ENCODE peak calls at places on chromosomes 4 and X, in eight cellular contexts. N is progenitor cell of endocrine pancreas; G is CD4-positive, alpha-beta T cell; Q is GM20000; T is neural crest cell; F is BE2C; A is mucosa of descending colon; M is RWPE1. U is an unnamed sample.

GRCh38 chrX:113370001-113370400 is 529.4 kb upstream of the AMOT start:
- DNase-seq in N (no peak), G (no peak), Q (no peak), T (no peak), F (peak), A (no peak), M (no peak), U (no peak)

GRCh38 chr4:127856485-127857447 is 23.9 kb upstream of the PLK4 start:
- DNase-seq in N (no peak), G (no peak), Q (peak), T (no peak), F (no peak), A (no peak), M (peak), U (no peak)

GRCh38 chr4:71237626-71238025 is 101.2 kb upstream of the SLC4A4 start:
- DNase-seq in N (no peak), G (no peak), Q (no peak), T (no peak), F (no peak), A (no peak), M (no peak), U (no peak)

GRCh38 chrX:13001961-13002671 is 27.2 kb downstream of the TMSB4X start:
- DNase-seq in N (no peak), G (no peak), Q (no peak), T (no peak), F (no peak), A (no peak), M (no peak), U (no peak)

GRCh38 chr4:5973033-5973432 is 45.2 kb downstream of the C4orf50 start:
- DNase-seq in N (no peak), G (no peak), Q (no peak), T (no peak), F (no peak), A (no peak), M (no peak), U (no peak)

GRCh38 chr4:94350095-94350494 is 7.5 kb upstream of the HPGDS start:
- DNase-seq in N (no peak), G (no peak), Q (no peak), T (no peak), F (no peak), A (no peak), M (no peak), U (no peak)

GRCh38 chr4:161564230-161564834 is 599.5 kb downstream of the FSTL5 start:
- DNase-seq in N (no peak), G (no peak), Q (no peak), T (no peak), F (no peak), A (no peak), M (no peak), U (no peak)

GRCh38 chrX:78123190-78123589 is 16.3 kb downstream of the TAF9B start:
- DNase-seq in N (no peak), G (no peak), Q (no peak), T (no peak), F (no peak), A (no peak), M (no peak), U (no peak)

GRCh38 chr4:151169223-151169622 is 69.8 kb downstream of the RPS3A start:
- DNase-seq in N (no peak), G (no peak), Q (no peak), T (no peak), F (peak), A (peak), M (no peak), U (no peak)

GRCh38 chr4:187128971-187129370 is 405.3 kb upstream of the FAT1 start:
- DNase-seq in N (no peak), G (no peak), Q (no peak), T (no peak), F (no peak), A (no peak), M (peak), U (no peak)

GRCh38 chrX:123475068-123475724 is 257.7 kb downstream of the THOC2 start:
- DNase-seq in N (no peak), G (no peak), Q (no peak), T (no peak), F (no peak), A (no peak), M (no peak), U (no peak)

GRCh38 chr4:155582971-155583437 is 83.6 kb upstream of the GUCY1A1 start:
- DNase-seq in N (no peak), G (no peak), Q (no peak), T (no peak), F (no peak), A (no peak), M (peak), U (no peak)

GRCh38 chr4:116332508-116332907 is 752.9 kb downstream of the TRAM1L1 start:
- DNase-seq in N (no peak), G (no peak), Q (no peak), T (no peak), F (no peak), A (no peak), M (no peak), U (no peak)

GRCh38 chr4:158129649-158130048 is 43.2 kb downstream of the GASK1B start:
- DNase-seq in N (no peak), G (no peak), Q (no peak), T (no peak), F (no peak), A (no peak), M (no peak), U (no peak)

GRCh38 chrX:150966235-150966634 is 16.9 kb upstream of the HMGB3 start:
- DNase-seq in N (no peak), G (no peak), Q (no peak), T (peak), F (no peak), A (no peak), M (no peak), U (peak)

GRCh38 chr4:125322363-125322730 is 7.6 kb downstream of the FAT4 start:
- DNase-seq in N (no peak), G (no peak), Q (no peak), T (no peak), F (no peak), A (no peak), M (no peak), U (no peak)

GRCh38 chr4:6749340-6750171 is 33.0 kb upstream of the KIAA0232 start:
- DNase-seq in N (no peak), G (no peak), Q (no peak), T (no peak), F (no peak), A (peak), M (peak), U (no peak)

GRCh38 chrX:46929439-46930018 is 17.3 kb downstream of the JADE3 start:
- DNase-seq in N (no peak), G (no peak), Q (no peak), T (no peak), F (no peak), A (no peak), M (peak), U (no peak)

DNA sequence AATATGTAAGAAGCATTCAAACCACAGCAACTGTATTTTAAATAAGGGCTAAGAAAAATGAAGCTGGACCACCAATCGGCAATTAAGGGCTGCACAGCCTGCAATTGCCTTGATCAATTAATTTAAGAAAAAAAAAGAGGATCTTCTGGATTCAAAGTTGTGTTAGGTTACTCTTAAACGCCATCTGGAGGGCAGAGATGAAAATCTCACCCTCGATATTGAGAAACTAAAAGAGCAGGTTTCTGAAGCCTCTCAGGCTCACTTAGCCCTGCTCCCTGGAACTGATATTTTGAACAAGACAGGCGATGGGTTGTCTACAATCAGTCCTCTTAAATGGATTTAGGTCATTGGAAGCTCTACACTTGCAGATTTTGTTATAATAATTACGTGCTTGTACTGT is 579.4 kb downstream of the GRXCR1 start:
- DNase-seq in N (no peak), G (no peak), Q (no peak), T (no peak), F (no peak), A (no peak), M (no peak), U (no peak)
- TF ChIP-seq CTCF in N (no peak), G (no peak), Q (no peak), T (no peak), F (peak), A (no peak), M (peak), U (no peak)

GRCh38 chrX:110002300-110003166 is at the start of gene TMEM164:
- DNase-seq in N (peak), G (peak), Q (peak), T (peak), F (peak), A (peak), M (peak), U (peak)
- TF ChIP-seq CTCF in N (peak), G (no peak), Q (no peak), T (peak), F (no peak), A (no peak), M (no peak), U (no peak)

DNA sequence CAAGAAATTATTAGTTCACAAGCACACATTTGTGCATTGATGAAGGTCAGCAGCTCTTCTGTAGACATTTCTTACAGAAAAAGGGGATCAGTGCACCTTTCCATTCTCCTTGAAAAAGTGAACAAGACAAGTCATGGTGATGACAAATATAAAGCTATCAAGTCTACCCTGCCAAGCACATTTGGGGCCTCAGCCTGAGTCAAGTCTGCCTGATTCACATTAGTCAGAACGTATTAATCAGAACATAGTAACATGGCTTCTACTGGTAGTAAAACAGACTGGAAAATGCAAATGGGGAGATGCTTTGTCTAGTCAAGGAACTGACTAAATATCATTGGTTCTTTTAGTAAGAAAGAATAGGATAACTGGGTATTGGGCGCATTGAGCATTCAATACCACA is 2305.1 kb downstream of the PCDH7 start:
- DNase-seq in N (no peak), G (no peak), Q (no peak), T (no peak), F (no peak), A (no peak), M (no peak), U (no peak)
- TF ChIP-seq CTCF in N (no peak), G (no peak), Q (no peak), T (no peak), F (no peak), A (no peak), M (no peak), U (no peak)

GRCh38 chr4:105197777-105198176 is 51.1 kb downstream of the TET2 start:
- DNase-seq in N (no peak), G (no peak), Q (no peak), T (no peak), F (no peak), A (no peak), M (no peak), U (no peak)

GRCh38 chr4:105194328-105195231 is 47.9 kb downstream of the TET2 start:
- DNase-seq in N (no peak), G (no peak), Q (peak), T (no peak), F (no peak), A (no peak), M (no peak), U (no peak)

GRCh38 chr4:105192910-105193309 is 46.2 kb downstream of the TET2 start:
- DNase-seq in N (no peak), G (no peak), Q (no peak), T (no peak), F (no peak), A (no peak), M (no peak), U (no peak)

GRCh38 chr4:105198541-105198940 is 51.9 kb downstream of the TET2 start:
- DNase-seq in N (no peak), G (no peak), Q (no peak), T (no peak), F (no peak), A (no peak), M (no peak), U (no peak)

DNA sequence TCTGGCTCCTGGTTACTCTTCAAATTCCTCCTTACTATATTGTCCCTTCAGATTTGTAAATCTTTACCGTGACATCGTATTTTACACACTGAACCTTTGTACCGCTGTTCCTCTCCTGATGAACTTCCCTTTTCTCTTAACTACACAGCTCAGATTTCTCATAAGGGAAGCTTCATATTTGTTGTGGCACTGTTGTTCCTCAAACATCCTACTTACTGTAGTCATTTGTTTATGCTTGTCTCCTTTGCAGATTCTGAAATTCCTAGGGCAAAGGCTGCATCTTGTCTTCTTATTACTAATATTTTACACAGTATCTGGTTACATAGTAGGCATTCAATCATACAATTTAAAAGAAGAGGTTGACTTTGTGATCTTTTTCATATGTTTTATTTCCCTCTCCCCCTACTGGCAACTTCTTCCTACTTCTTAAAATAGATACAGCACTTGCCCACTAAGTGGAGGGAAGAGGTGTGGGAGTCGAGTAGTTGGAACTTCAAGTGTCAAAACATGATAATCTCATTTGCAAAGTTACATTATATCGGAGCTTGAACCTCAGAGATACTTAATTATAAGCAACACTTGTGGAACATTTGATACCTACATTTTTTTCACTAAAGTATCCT is 50.0 kb downstream of the TET2 start:
- DNase-seq in N (no peak), G (no peak), Q (no peak), T (no peak), F (no peak), A (peak), M (no peak), U (no peak)
- TF ChIP-seq CTCF in N (peak), G (no peak), Q (no peak), T (peak), F (peak), A (no peak), M (no peak), U (no peak)

GRCh38 chr4:185395255-185395955 is at the start of gene LRP2BP:
- DNase-seq in N (no peak), G (no peak), Q (peak), T (no peak), F (no peak), A (no peak), M (no peak), U (no peak)

GRCh38 chr4:185394568-185395254 is 1.0 kb downstream of the LRP2BP start:
- DNase-seq in N (no peak), G (no peak), Q (no peak), T (no peak), F (no peak), A (no peak), M (no peak), U (no peak)

GRCh38 chr4:185395956-185396723 is 416 bp upstream of the LRP2BP start:
- DNase-seq in N (peak), G (peak), Q (peak), T (peak), F (peak), A (peak), M (peak), U (peak)

GRCh38 chr4:185398618-185399017 is 2.0 kb downstream of the ANKRD37 start:
- DNase-seq in N (no peak), G (no peak), Q (no peak), T (no peak), F (no peak), A (no peak), M (no peak), U (no peak)

GRCh38 chr4:185396724-185397402 is at the start of gene ANKRD37:
- DNase-seq in N (peak), G (no peak), Q (no peak), T (peak), F (no peak), A (peak), M (peak), U (no peak)
- TF ChIP-seq CTCF in N (no peak), G (no peak), Q (no peak), T (peak), F (no peak), A (no peak), M (no peak), U (no peak)